ENCODE peak calls at places on chromosome 10, in seven cellular contexts. X, Q, J, Z, S, R and B are unnamed samples.

GRCh38 chr10:101961591-101962498 is 94.1 kb downstream of the ARMH3 start:
- DNase-seq in X (no peak), Q (peak), J (no peak), Z (no peak), S (no peak), R (no peak), B (no peak)

GRCh38 chr10:32015386-32015785 is 40.8 kb downstream of the KIF5B start:
- DNase-seq in X (no peak), Q (no peak), J (no peak), Z (no peak), S (no peak), R (no peak), B (no peak)

GRCh38 chr10:128024426-128024825 is 101.8 kb downstream of the MKI67 start:
- DNase-seq in X (no peak), Q (no peak), J (no peak), Z (no peak), S (no peak), R (no peak), B (no peak)

GRCh38 chr10:46228076-46229071 is 58.4 kb upstream of the ANTXRL start:
- DNase-seq in X (peak), Q (peak), J (peak), Z (peak), S (peak), R (peak), B (peak)

GRCh38 chr10:68301790-68302502 is 29.9 kb upstream of the HNRNPH3 start:
- DNase-seq in X (peak), Q (no peak), J (no peak), Z (no peak), S (peak), R (no peak), B (no peak)

GRCh38 chr10:25125151-25125550 is 49.6 kb upstream of the GPR158 start:
- DNase-seq in X (no peak), Q (no peak), J (no peak), Z (no peak), S (no peak), R (no peak), B (no peak)

GRCh38 chr10:9944690-9945089 is 1073.0 kb upstream of the CELF2 start:
- DNase-seq in X (no peak), Q (no peak), J (no peak), Z (no peak), S (no peak), R (no peak), B (no peak)

GRCh38 chr10:128993911-128994538 is 473.0 kb upstream of the MGMT start:
- DNase-seq in X (no peak), Q (no peak), J (no peak), Z (no peak), S (no peak), R (no peak), B (no peak)

GRCh38 chr10:110843796-110844616 is 27.7 kb upstream of the PDCD4 start:
- DNase-seq in X (no peak), Q (no peak), J (no peak), Z (no peak), S (peak), R (no peak), B (no peak)

GRCh38 chr10:98252451-98252850 is 15.5 kb downstream of the LOXL4 start:
- DNase-seq in X (no peak), Q (no peak), J (no peak), Z (no peak), S (no peak), R (no peak), B (no peak)

GRCh38 chr10:125127110-125127509 is 33.3 kb downstream of the CTBP2 start:
- DNase-seq in X (no peak), Q (no peak), J (no peak), Z (no peak), S (no peak), R (peak), B (no peak)

GRCh38 chr10:52466464-52466863 is 152.4 kb downstream of the DKK1 start:
- DNase-seq in X (no peak), Q (no peak), J (no peak), Z (no peak), S (no peak), R (no peak), B (no peak)

GRCh38 chr10:83983578-83984255 is 155.6 kb upstream of the GHITM start:
- DNase-seq in X (peak), Q (no peak), J (no peak), Z (no peak), S (no peak), R (no peak), B (no peak)

GRCh38 chr10:104028146-104028545 is 57.5 kb downstream of the COL17A1 start:
- DNase-seq in X (peak), Q (no peak), J (no peak), Z (no peak), S (peak), R (no peak), B (no peak)

GRCh38 chr10:31151301-31151700 is 119.6 kb upstream of the ZNF438 start:
- DNase-seq in X (no peak), Q (no peak), J (no peak), Z (no peak), S (no peak), R (no peak), B (no peak)

GRCh38 chr10:131949041-131949862 is 32.5 kb downstream of the BNIP3 start:
- DNase-seq in X (no peak), Q (no peak), J (no peak), Z (no peak), S (no peak), R (peak), B (no peak)

GRCh38 chr10:3902054-3902808 is 117.2 kb upstream of the KLF6 start:
- DNase-seq in X (no peak), Q (no peak), J (no peak), Z (no peak), S (peak), R (no peak), B (no peak)

GRCh38 chr10:52146766-52147165 is 167.3 kb upstream of the DKK1 start:
- DNase-seq in X (no peak), Q (no peak), J (no peak), Z (no peak), S (no peak), R (no peak), B (no peak)

GRCh38 chr10:132149261-132149660 is 37.5 kb upstream of the DPYSL4 start:
- DNase-seq in X (no peak), Q (no peak), J (no peak), Z (no peak), S (no peak), R (no peak), B (no peak)

GRCh38 chr10:16519908-16520861 is 1.5 kb downstream of the C1QL3 start:
- DNase-seq in X (no peak), Q (no peak), J (no peak), Z (no peak), S (no peak), R (no peak), B (no peak)

GRCh38 chr10:114487815-114488536 is 83.7 kb upstream of the AFAP1L2 start:
- DNase-seq in X (no peak), Q (no peak), J (no peak), Z (no peak), S (no peak), R (no peak), B (no peak)

GRCh38 chr10:86203162-86203905 is 163.3 kb downstream of the GRID1 start:
- DNase-seq in X (peak), Q (no peak), J (no peak), Z (no peak), S (peak), R (peak), B (no peak)

GRCh38 chr10:30782543-30783461 is 153.2 kb upstream of the LYZL2 start:
- DNase-seq in X (no peak), Q (no peak), J (no peak), Z (no peak), S (no peak), R (no peak), B (no peak)

GRCh38 chr10:107565014-107565413 is 400.5 kb upstream of the SORCS1 start:
- DNase-seq in X (no peak), Q (no peak), J (no peak), Z (no peak), S (no peak), R (no peak), B (no peak)

GRCh38 chr10:127774771-127775559 is 38.0 kb downstream of the FOXI2 start:
- DNase-seq in X (no peak), Q (no peak), J (no peak), Z (no peak), S (no peak), R (no peak), B (no peak)

GRCh38 chr10:98404571-98405396 is 10.2 kb downstream of the PYROXD2 start:
- DNase-seq in X (no peak), Q (no peak), J (no peak), Z (no peak), S (no peak), R (no peak), B (no peak)

GRCh38 chr10:123451607-123452245 is 214.4 kb upstream of the GPR26 start:
- DNase-seq in X (peak), Q (no peak), J (no peak), Z (no peak), S (no peak), R (no peak), B (no peak)

GRCh38 chr10:18822156-18822555 is 162.9 kb downstream of the ARL5B start:
- DNase-seq in X (peak), Q (peak), J (no peak), Z (no peak), S (peak), R (no peak), B (no peak)

GRCh38 chr10:26804418-26805393 is 56.1 kb downstream of the ABI1 start:
- DNase-seq in X (no peak), Q (no peak), J (no peak), Z (no peak), S (no peak), R (no peak), B (no peak)

GRCh38 chr10:79149662-79150443 is 81.1 kb downstream of the ZMIZ1 start:
- DNase-seq in X (no peak), Q (peak), J (peak), Z (no peak), S (peak), R (peak), B (peak)

GRCh38 chr10:5561704-5562645 is 37.2 kb downstream of the CALML3 start:
- DNase-seq in X (no peak), Q (no peak), J (no peak), Z (peak), S (no peak), R (peak), B (peak)